ENCODE peak calls at places on chromosomes 3 and 15, in four cellular contexts. F, T, K and X are unnamed samples.

GRCh38 chr3:31937225-31937624 is 43.8 kb downstream of the OSBPL10 start:
- DNase-seq in T (no peak), K (no peak), F (no peak), X (no peak)

GRCh38 chr3:51874889-51875288 is 512 bp downstream of the IQCF5 start:
- DNase-seq in T (no peak), K (no peak), F (no peak), X (no peak)

GRCh38 chr3:145952541-145952940 is 208.4 kb downstream of the PLOD2 start:
- DNase-seq in K (peak; percentile 15), T (no peak), F (no peak), X (no peak)

GRCh38 chr3:124051636-124052035 is 59.7 kb upstream of the ROPN1 start:
- DNase-seq in T (no peak), K (no peak), F (no peak), X (no peak)

GRCh38 chr3:30114918-30115317 is 491.5 kb upstream of the TGFBR2 start:
- DNase-seq in T (no peak), K (no peak), F (no peak), X (no peak)

GRCh38 chr3:87595798-87596197 is 319.4 kb upstream of the POU1F1 start:
- DNase-seq in K (no peak), T (no peak), F (no peak), X (no peak)

GRCh38 chr3:47098910-47099309 is 65.0 kb downstream of the SETD2 start:
- DNase-seq in F (no peak), K (no peak), T (no peak), X (no peak)

GRCh38 chr15:37079726-37080125 is 20.6 kb downstream of the MEIS2 start:
- DNase-seq in K (no peak), T (no peak), F (no peak), X (no peak)

GRCh38 chr3:147423601-147424324 is 14.6 kb downstream of the ZIC1 start:
- DNase-seq in T (no peak), K (no peak), F (no peak), X (no peak)

GRCh38 chr3:17872457-17872856 is 130.0 kb upstream of the TBC1D5 start:
- DNase-seq in K (no peak), F (no peak), T (no peak), X (no peak)

GRCh38 chr15:32843211-32843907 is 125.6 kb downstream of the GREM1 start:
- DNase-seq in K (no peak), T (no peak), F (no peak), X (no peak)

GRCh38 chr15:42694398-42694797 is 42.5 kb downstream of the CDAN1 start:
- DNase-seq in T (no peak), F (no peak), K (no peak), X (no peak)

GRCh38 chr3:117131259-117131658 is 421.7 kb downstream of the TUSC7 start:
- DNase-seq in T (no peak), F (no peak), K (no peak), X (no peak)

GRCh38 chr3:161149529-161149928 is 44.4 kb upstream of the B3GALNT1 start:
- DNase-seq in F (no peak), K (no peak), T (no peak), X (no peak)

GRCh38 chr15:34721802-34722795 is 32.7 kb downstream of the GJD2 start:
- DNase-seq in K (peak; percentile 3), F (no peak), T (peak; percentile 92), X (no peak)

GRCh38 chr3:56691165-56692000 is 8.3 kb upstream of the TASOR start:
- DNase-seq in F (no peak), K (no peak), T (no peak), X (no peak)

GRCh38 chr15:58431221-58432149 is at the start of gene LIPC:
- DNase-seq in F (no peak), T (no peak), K (no peak), X (no peak)

GRCh38 chr3:64242435-64242834 is 17.2 kb upstream of the PRICKLE2 start:
- DNase-seq in F (no peak), T (no peak), K (no peak), X (no peak)

GRCh38 chr15:82178061-82178460 is 84.5 kb downstream of the EFL1 start:
- DNase-seq in F (no peak), K (no peak), T (no peak), X (no peak)

DNA sequence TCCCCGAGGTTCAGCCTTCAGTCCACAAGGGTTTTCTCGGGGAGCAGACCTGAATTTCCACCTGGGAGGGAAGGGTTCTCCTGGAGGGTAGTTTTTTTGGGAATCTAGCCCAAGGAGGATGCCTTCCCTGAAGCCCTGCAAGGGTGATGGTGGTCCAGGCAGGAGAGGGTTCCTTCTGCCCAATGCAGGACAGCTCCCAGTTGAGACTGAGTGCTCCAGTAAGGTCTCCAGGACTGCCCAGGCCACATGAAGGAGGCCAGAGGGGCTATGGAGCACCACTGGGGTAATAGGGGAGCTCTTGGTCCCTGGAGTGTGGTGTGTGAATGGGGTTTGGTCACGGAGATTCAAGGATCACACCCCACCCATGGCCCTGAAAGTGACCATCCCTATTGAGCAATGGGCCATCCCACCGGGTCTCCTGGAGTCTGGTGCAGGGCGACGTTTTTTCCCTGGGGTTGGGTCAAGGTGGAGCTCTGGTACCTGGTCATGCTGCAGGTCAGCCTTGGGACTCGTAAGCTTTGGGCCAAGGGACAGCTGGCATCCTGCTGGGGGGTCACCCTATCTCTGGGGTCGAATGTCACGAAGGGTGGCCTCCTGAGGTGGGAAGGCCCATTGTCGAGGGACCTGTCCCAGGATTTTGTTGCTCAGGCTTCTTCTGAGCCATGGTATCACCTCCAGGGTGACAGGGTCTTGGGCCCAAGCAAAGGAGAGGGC is 196.5 kb downstream of the UBE3A start:
- DNase-seq in K (no peak), F (no peak), T (peak; percentile 1), X (peak; percentile 3)
- H3K9me3 ChIP-seq in K (peaks cover 99% of the 10 kb centered on the region), F (no peaks in the 10 kb centered on the region), T (peaks cover 8% of the 10 kb centered on the region), X (no peaks in the 10 kb centered on the region)

GRCh38 chr15:92959219-92959618 is 59.1 kb downstream of the CHD2 start:
- DNase-seq in T (no peak), F (no peak), K (no peak), X (no peak)
- H3K9me3 ChIP-seq in T (no peaks in the 10 kb centered on the region), F (no peaks in the 10 kb centered on the region), K (no peaks in the 10 kb centered on the region), X (no peaks in the 10 kb centered on the region)

DNA sequence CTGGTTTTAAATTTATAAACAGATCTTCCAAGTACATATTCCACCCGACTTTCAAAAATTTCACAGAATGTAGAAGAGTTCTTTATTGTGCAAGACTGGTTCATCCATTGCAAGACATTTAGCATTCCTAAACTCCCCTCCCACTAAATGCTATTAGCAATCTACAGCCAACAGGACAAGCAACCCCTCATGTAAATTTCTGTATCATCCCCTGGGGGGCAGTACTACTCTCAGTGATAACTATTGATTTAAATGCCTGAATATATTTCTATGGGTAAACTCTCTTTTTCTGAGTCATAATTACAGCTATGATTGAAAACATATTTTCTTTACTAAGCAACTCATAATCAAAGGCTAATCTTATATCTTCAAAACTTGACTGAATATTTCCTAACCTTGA is 10.7 kb upstream of the SLC15A2 start:
- DNase-seq in T (peak; percentile 18), F (no peak), K (no peak), X (no peak)
- H3K9me3 ChIP-seq in T (no peaks in the 10 kb centered on the region), F (no peaks in the 10 kb centered on the region), K (no peaks in the 10 kb centered on the region), X (no peaks in the 10 kb centered on the region)

DNA sequence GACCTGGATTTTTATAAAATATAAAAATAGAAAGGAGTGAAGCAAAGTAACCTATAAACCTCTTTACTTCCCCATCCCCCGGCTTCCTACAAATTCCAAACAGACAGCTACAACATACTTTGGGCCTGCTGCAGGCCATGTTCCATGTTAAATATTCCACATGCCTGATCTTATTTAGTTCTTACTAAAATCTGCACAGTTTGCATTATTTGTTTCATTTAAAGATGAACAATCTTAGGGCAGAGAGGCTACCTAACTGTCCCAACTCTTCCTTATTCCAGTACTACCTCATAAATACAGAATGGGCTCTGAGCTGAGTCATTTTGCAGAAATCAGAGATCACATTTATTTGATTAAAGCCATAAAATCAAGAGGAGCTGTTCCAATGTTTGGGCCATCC is 665.0 kb downstream of the PDCD6IP start:
- DNase-seq in T (no peak), K (no peak), F (no peak), X (no peak)
- H3K9me3 ChIP-seq in T (no peaks in the 10 kb centered on the region), K (peaks cover 9% of the 10 kb centered on the region), F (peaks cover 18% of the 10 kb centered on the region), X (no peaks in the 10 kb centered on the region)

GRCh38 chr3:43015572-43016512 is 36.7 kb downstream of the GASK1A start:
- DNase-seq in T (no peak), F (no peak), K (no peak), X (no peak)
- H3K9me3 ChIP-seq in T (peaks cover 4% of the 10 kb centered on the region), F (peaks cover 51% of the 10 kb centered on the region), K (peaks cover 21% of the 10 kb centered on the region), X (peaks cover 12% of the 10 kb centered on the region)

GRCh38 chr15:97517726-97518125 is 442.8 kb upstream of the ARRDC4 start:
- DNase-seq in F (no peak), K (no peak), T (no peak), X (no peak)
- H3K9me3 ChIP-seq in F (no peaks in the 10 kb centered on the region), K (peaks cover 14% of the 10 kb centered on the region), T (no peaks in the 10 kb centered on the region), X (no peaks in the 10 kb centered on the region)

GRCh38 chr15:87034886-87035285 is 955.2 kb downstream of the AGBL1 start:
- DNase-seq in F (no peak), T (no peak), K (no peak), X (no peak)
- H3K9me3 ChIP-seq in F (no peaks in the 10 kb centered on the region), T (no peaks in the 10 kb centered on the region), K (no peaks in the 10 kb centered on the region), X (no peaks in the 10 kb centered on the region)